ENCODE peak calls at places on chromosomes 5 and 9, in four cellular contexts. R, C, T and V are unnamed samples.

GRCh38 chr9:71990466-71990865 is 69.9 kb downstream of the C9orf57 start:
- DNase-seq in C (no peak), R (no peak), T (no peak), V (no peak)

GRCh38 chr9:23698161-23698560 is 127.9 kb downstream of the ELAVL2 start:
- DNase-seq in R (no peak), C (no peak), T (no peak), V (no peak)

GRCh38 chr9:3205421-3206095 is 320.2 kb downstream of the RFX3 start:
- DNase-seq in C (no peak), T (no peak), R (no peak), V (no peak)

GRCh38 chr9:116726606-116727005 is 39.5 kb downstream of the TRIM32 start:
- DNase-seq in C (no peak), R (no peak), T (no peak), V (no peak)

GRCh38 chr5:90289837-90290236 is 119.7 kb downstream of the CETN3 start:
- DNase-seq in T (no peak), R (no peak), C (no peak), V (no peak)

GRCh38 chr9:22237497-22238363 is 208.9 kb upstream of the DMRTA1 start:
- DNase-seq in C (no peak), R (no peak), T (peak; percentile 38), V (no peak)

GRCh38 chr9:105679406-105680022 is 14.8 kb upstream of the TMEM38B start:
- DNase-seq in T (no peak), C (no peak), R (no peak), V (no peak)

GRCh38 chr5:141351591-141351990 is 1.7 kb downstream of the PCDHGB1 start:
- DNase-seq in T (no peak), C (no peak), R (no peak), V (no peak)

GRCh38 chr9:87968155-87968554 is 6.2 kb downstream of the CDK20 start:
- DNase-seq in R (no peak), C (no peak), T (no peak), V (no peak)

GRCh38 chr5:17216974-17217325 is 481 bp upstream of the BASP1 start:
- DNase-seq in R (no peak), T (no peak), C (no peak), V (peak; percentile 35)

GRCh38 chr5:173618927-173619519 is 2.6 kb upstream of the BOD1 start:
- DNase-seq in C (peak; percentile 41), T (peak; percentile 70), R (peak; percentile 49), V (peak; percentile 83)